ENCODE peak calls at places on chromosomes 3 and 15, in five cellular contexts. J, W, F, S and N are unnamed samples.
A peak's percentile ranks its signal among the peaks of the same experiment; 100 is the strongest.

GRCh38 chr3:106570426-106570825 is 701.6 kb upstream of the CBLB start:
- DNase-seq in W (no peak), J (no peak), F (no peak), S (peak; percentile 89), N (no peak)

GRCh38 chr3:54967586-54968244 is 39.9 kb upstream of the LRTM1 start:
- DNase-seq in F (no peak), J (no peak), W (no peak), S (no peak), N (peak; percentile 2)

GRCh38 chr15:20357139-20358065 is 184.2 kb downstream of the GOLGA6L6 start:
- DNase-seq in F (no peak), S (no peak), W (no peak), J (peak; percentile 11), N (no peak)

GRCh38 chr3:48507256-48508061 is 3.5 kb upstream of the SHISA5 start:
- DNase-seq in J (peak; percentile 84), W (peak; percentile 74), S (peak; percentile 72), F (peak; percentile 80), N (peak; percentile 76)

GRCh38 chr3:69353492-69353891 is 32.4 kb downstream of the FRMD4B start:
- DNase-seq in W (no peak), F (no peak), J (no peak), S (peak; percentile 98), N (no peak)

GRCh38 chr15:39025331-39025730 is 460.7 kb upstream of the RASGRP1 start:
- DNase-seq in W (no peak), S (no peak), F (no peak), J (no peak), N (no peak)

GRCh38 chr15:67359431-67360082 is 105.0 kb downstream of the IQCH start:
- DNase-seq in S (no peak), F (no peak), W (peak; percentile 22), J (no peak), N (no peak)

GRCh38 chr15:85010472-85011209 is 29.0 kb downstream of the PDE8A start:
- DNase-seq in F (no peak), W (no peak), J (no peak), S (peak; percentile 84), N (no peak)

GRCh38 chr3:151539599-151539998 is 78.7 kb upstream of the IGSF10 start:
- DNase-seq in F (no peak), W (no peak), J (no peak), S (no peak), N (no peak)

GRCh38 chr3:64216706-64217105 is 8.6 kb downstream of the PRICKLE2 start:
- DNase-seq in J (no peak), W (no peak), F (no peak), S (peak; percentile 62), N (no peak)

GRCh38 chr3:38108649-38109579 is 28.0 kb downstream of the ACAA1 start:
- DNase-seq in J (no peak), S (no peak), W (no peak), F (no peak), N (no peak)

GRCh38 chr15:40238927-40239591 is at the start of gene PAK6:
- DNase-seq in W (no peak), J (peak; percentile 82), S (peak; percentile 11), F (peak; percentile 60), N (peak; percentile 73)

GRCh38 chr3:10317961-10318350 is 3.0 kb downstream of the SEC13 start:
- DNase-seq in J (no peak), S (no peak), W (no peak), F (no peak), N (no peak)

GRCh38 chr3:43379343-43379742 is 93.0 kb downstream of the SNRK start:
- DNase-seq in S (no peak), W (no peak), J (no peak), F (no peak), N (no peak)

GRCh38 chr15:47390208-47390765 is 327.0 kb upstream of the SEMA6D start:
- DNase-seq in S (no peak), W (no peak), J (no peak), F (no peak), N (no peak)

GRCh38 chr3:141050913-141051632 is at the start of gene SPSB4:
- DNase-seq in J (peak; percentile 91), F (peak; percentile 63), S (peak; percentile 27), W (peak; percentile 14), N (peak; percentile 57)

GRCh38 chr3:133570139-133570936 is 3.1 kb upstream of the CDV3 start:
- DNase-seq in F (no peak), J (no peak), S (peak; percentile 89), W (peak; percentile 78), N (peak; percentile 71)

GRCh38 chr3:45486926-45487325 is 98.5 kb downstream of the LARS2 start:
- DNase-seq in S (no peak), J (no peak), W (no peak), F (no peak), N (no peak)

GRCh38 chr3:185176756-185177359 is 24.0 kb upstream of the C3orf70 start:
- DNase-seq in J (peak; percentile 51), F (no peak), S (peak; percentile 48), W (peak; percentile 36), N (peak; percentile 18)

GRCh38 chr3:8441969-8442559 is 59.6 kb upstream of the LMCD1 start:
- DNase-seq in F (peak; percentile 39), S (peak; percentile 76), J (peak; percentile 39), W (peak; percentile 60), N (peak; percentile 87)

GRCh38 chr3:152466784-152467183 is 198.1 kb downstream of the MBNL1 start:
- DNase-seq in F (no peak), W (peak; percentile 51), S (peak; percentile 49), J (no peak), N (peak; percentile 46)

GRCh38 chr3:157104928-157105652 is 54.9 kb downstream of the CCNL1 start:
- DNase-seq in F (no peak), W (no peak), S (no peak), J (peak; percentile 67), N (no peak)

GRCh38 chr3:24740367-24740766 is 245.7 kb upstream of the THRB start:
- DNase-seq in J (no peak), W (no peak), S (no peak), F (no peak), N (no peak)

GRCh38 chr15:76339302-76340197 is 3.0 kb downstream of the ISL2 start:
- DNase-seq in W (no peak), S (peak; percentile 62), F (no peak), J (peak; percentile 43), N (no peak)

GRCh38 chr3:53199834-53200233 is 38.8 kb downstream of the PRKCD start:
- DNase-seq in F (no peak), J (no peak), W (no peak), S (no peak), N (no peak)

GRCh38 chr3:45127130-45127822 is 18.9 kb downstream of the CDCP1 start:
- DNase-seq in S (no peak), F (no peak), J (no peak), W (no peak), N (no peak)

GRCh38 chr3:128094295-128095151 is 29.1 kb downstream of the RUVBL1 start:
- DNase-seq in W (peak; percentile 48), J (no peak), S (peak; percentile 58), F (no peak), N (no peak)

GRCh38 chr3:27089063-27089462 is 280.1 kb downstream of the NEK10 start:
- DNase-seq in J (no peak), S (no peak), F (no peak), W (no peak), N (no peak)

DNA sequence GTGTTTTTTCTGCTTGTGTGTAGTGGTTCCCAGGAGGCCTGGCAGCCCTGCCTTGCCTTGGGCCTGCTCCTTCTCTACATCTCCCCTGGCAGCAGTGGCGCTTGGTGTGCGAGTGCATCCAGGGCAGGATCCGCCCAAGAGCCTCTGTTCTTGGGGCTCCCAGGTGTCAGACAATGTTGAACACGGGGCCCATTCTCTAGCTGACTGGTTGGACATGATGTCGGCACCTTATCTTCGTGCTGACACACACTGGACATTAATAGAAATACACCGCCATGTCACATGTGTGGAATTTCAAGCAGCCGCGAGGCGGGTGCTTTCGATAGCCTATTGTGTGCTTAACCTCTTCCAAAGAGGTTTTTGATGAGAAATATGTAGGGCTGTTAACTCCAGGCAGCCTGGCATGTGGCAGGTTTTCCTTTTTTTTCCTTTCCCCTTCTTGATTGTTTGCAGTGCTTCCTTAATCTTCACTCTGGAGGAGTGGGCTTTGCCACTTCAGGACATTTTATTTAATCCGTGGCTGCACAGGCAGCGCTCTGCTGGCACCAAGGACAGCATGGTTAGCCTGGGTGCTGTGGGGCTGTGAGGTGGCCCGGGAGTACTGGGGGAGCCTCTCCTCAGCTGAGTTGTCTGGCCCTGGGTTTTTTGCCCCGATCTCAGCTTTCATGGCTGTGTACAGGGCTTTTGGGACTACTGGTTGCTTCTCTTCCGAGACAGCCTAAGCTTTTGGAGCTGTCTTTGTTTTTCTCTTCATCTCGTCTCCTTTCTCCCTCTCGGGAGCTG is 42.5 kb downstream of the CHCHD6 start:
- DNase-seq in F (no peak), W (peak; percentile 84), J (no peak), S (peak; percentile 9), N (peak; percentile 52)
- TF ChIP-seq JUN in F (no peak), W (no peak), J (no peak), S (no peak), N (no peak)

GRCh38 chr3:73419993-73420392 is 204.7 kb downstream of the PDZRN3 start:
- DNase-seq in J (no peak), F (no peak), W (no peak), S (no peak), N (no peak)

GRCh38 chr3:73418636-73419035 is 206.1 kb downstream of the PDZRN3 start:
- DNase-seq in W (no peak), S (no peak), J (no peak), F (no peak), N (no peak)

GRCh38 chr3:73423133-73423532 is 201.6 kb downstream of the PDZRN3 start:
- DNase-seq in F (no peak), S (no peak), J (no peak), W (no peak), N (no peak)

GRCh38 chr3:73419179-73419803 is 205.4 kb downstream of the PDZRN3 start:
- DNase-seq in J (peak; percentile 20), F (no peak), W (no peak), S (no peak), N (no peak)

DNA sequence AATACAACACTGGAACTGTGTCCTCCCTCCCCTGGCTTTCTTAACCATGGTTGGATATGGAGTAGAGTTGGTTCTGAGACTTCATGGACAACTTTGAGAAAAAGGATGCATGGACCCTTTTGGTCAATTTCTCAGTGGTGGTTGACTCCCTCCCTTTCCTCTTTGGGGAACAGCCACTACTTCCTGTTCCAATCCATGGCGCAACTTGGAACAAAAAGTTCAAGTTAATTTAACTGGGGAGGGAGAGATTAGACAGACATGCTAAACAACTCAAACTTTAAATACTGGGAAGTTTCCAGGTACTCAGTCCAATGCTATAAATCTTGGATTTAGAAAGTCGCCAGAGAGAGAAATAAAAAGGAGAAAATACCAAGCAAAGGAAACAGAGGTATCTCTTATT is 202.2 kb downstream of the PDZRN3 start:
- DNase-seq in S (no peak), W (no peak), F (no peak), J (no peak), N (no peak)
- TF ChIP-seq JUN in S (no peak), W (no peak), F (no peak), J (no peak), N (no peak)

DNA sequence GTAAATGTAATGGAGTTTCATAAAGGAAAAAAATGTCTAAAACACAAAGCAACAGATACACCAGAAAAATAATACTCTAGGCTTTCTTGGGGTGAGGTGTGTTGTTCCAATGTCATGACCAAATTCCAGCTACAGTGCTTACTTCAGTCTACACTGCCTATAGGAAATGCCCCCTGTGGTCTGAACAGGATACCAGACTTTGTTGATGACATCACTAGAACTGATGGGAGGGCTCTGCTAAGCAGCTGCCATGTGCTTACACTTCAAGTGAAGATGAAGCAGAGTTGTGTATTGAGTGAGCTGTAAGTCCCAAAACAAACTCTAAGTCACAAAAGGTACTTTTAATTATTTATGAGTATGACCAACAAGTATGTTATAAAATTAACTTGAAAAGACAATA is 456.1 kb upstream of the IL12A start:
- DNase-seq in W (no peak), S (no peak), J (no peak), F (no peak), N (no peak)
- TF ChIP-seq JUN in W (no peak), S (no peak), J (no peak), F (no peak), N (no peak)

GRCh38 chr15:71725215-71725955 is 85.0 kb upstream of the NR2E3 start:
- DNase-seq in W (no peak), J (no peak), F (no peak), S (peak; percentile 12), N (no peak)
- TF ChIP-seq JUN in W (no peak), J (no peak), F (no peak), S (no peak), N (no peak)